ENCODE peak calls at places on chromosomes 1 and 21, in eight cellular contexts. A, X, L, F, K, M, D and G are unnamed samples.

GRCh38 chr1:206004821-206005220 is 1.6 kb upstream of the RAB7B start:
- DNase-seq in F (no peak), D (peak), A (no peak), K (no peak), L (peak), X (no peak), M (no peak), G (no peak)

GRCh38 chr1:1001631-1002300 is 1.9 kb upstream of the HES4 start:
- DNase-seq in K (peak), A (peak), X (peak), F (peak), D (peak), M (peak), L (peak), G (peak)

GRCh38 chr1:27517907-27518718 is 28.1 kb upstream of the WASF2 start:
- DNase-seq in K (no peak), A (no peak), L (no peak), D (no peak), F (peak), M (no peak), X (no peak), G (no peak)

GRCh38 chr1:224435318-224435763 is 744 bp upstream of the WDR26 start:
- DNase-seq in L (no peak), X (peak), M (peak), A (no peak), F (peak), K (peak), D (no peak), G (no peak)

GRCh38 chr1:42929434-42930177 is 29.1 kb downstream of the SLC2A1 start:
- DNase-seq in A (no peak), D (no peak), F (peak), M (no peak), L (no peak), K (no peak), X (no peak), G (no peak)

GRCh38 chr21:22889445-22889844 is 1891.2 kb downstream of the NCAM2 start:
- DNase-seq in X (no peak), K (no peak), D (no peak), F (no peak), A (no peak), M (no peak), L (no peak), G (no peak)

GRCh38 chr1:152104854-152105253 is 10.4 kb downstream of the TCHH start:
- DNase-seq in L (no peak), D (no peak), X (no peak), F (no peak), A (no peak), K (no peak), M (no peak), G (no peak)

GRCh38 chr21:33026878-33027400 is 1.2 kb downstream of the OLIG2 start:
- DNase-seq in M (peak), D (no peak), A (no peak), L (no peak), K (no peak), F (peak), X (peak), G (no peak)

GRCh38 chr1:61560385-61560784 is 164.6 kb downstream of the TM2D1 start:
- DNase-seq in X (no peak), D (no peak), L (no peak), F (no peak), M (no peak), K (no peak), A (no peak), G (no peak)